ENCODE peak calls at places on chromosomes 6 and 20, in ten cellular contexts. Y is activated CD8-positive, alpha-beta memory T cell treated with anti-CD3 and anti-CD28 coated beads for 48 hours; G is CD4-positive, alpha-beta T cell; I is GM13977; V is Peyer's patch; S is KG1; W is upper lobe of right lung; O is T-helper 2 cell; X is NCI-H2081; C is NCI-H748 treated with DMSO at 0.1 percent for 48 hours. N is an unnamed sample.

GRCh38 chr6:33236852-33237251 is 28.6 kb downstream of the RING1 start:
- DNase-seq in X (no peak), G (no peak), Y (no peak), W (no peak), I (no peak), V (no peak), O (no peak), C (no peak), S (no peak), N (no peak)

GRCh38 chr6:169172435-169172834 is 81.2 kb downstream of the THBS2 start:
- DNase-seq in X (no peak), S (no peak), V (no peak), O (no peak), Y (no peak), I (no peak), C (no peak), W (no peak), G (no peak), N (peak)

GRCh38 chr6:109165392-109165964 is 70.2 kb downstream of the CEP57L1 start:
- DNase-seq in V (no peak), S (no peak), Y (no peak), O (no peak), X (no peak), W (no peak), G (no peak), I (no peak), C (peak), N (peak)

GRCh38 chr6:149948616-149949015 is 6.8 kb downstream of the ULBP2 start:
- DNase-seq in O (no peak), X (no peak), V (no peak), S (no peak), C (no peak), W (no peak), G (no peak), I (no peak), Y (no peak), N (no peak)

GRCh38 chr6:20575125-20575524 is 40.9 kb downstream of the CDKAL1 start:
- DNase-seq in I (no peak), G (no peak), W (no peak), V (no peak), X (no peak), C (peak), S (no peak), O (no peak), Y (no peak), N (no peak)

GRCh38 chr6:85126448-85127178 is 323.3 kb upstream of the NT5E start:
- DNase-seq in C (peak), I (peak), V (no peak), X (no peak), S (no peak), Y (no peak), O (no peak), G (no peak), W (no peak), N (peak)

GRCh38 chr20:9457055-9457454 is 57.3 kb upstream of the LAMP5 start:
- DNase-seq in V (no peak), S (no peak), G (no peak), O (no peak), W (no peak), Y (no peak), I (no peak), C (no peak), X (no peak), N (no peak)

GRCh38 chr20:20548527-20549266 is 163.7 kb downstream of the RALGAPA2 start:
- DNase-seq in G (no peak), C (peak), O (no peak), W (no peak), X (peak), I (no peak), V (no peak), S (no peak), Y (no peak), N (no peak)

GRCh38 chr6:25218346-25218745 is 60.8 kb upstream of the CARMIL1 start:
- DNase-seq in S (no peak), G (no peak), I (no peak), V (no peak), Y (no peak), W (no peak), X (peak), O (no peak), C (peak), N (no peak)

GRCh38 chr20:64079273-64080012 is at the start of gene RGS19:
- DNase-seq in Y (peak), S (peak), W (peak), G (peak), C (peak), V (peak), I (peak), O (peak), X (peak), N (peak)

GRCh38 chr6:44058617-44059358 is 68.5 kb downstream of the MRPL14 start:
- DNase-seq in W (peak), V (no peak), I (peak), G (no peak), S (no peak), O (no peak), X (no peak), C (no peak), Y (no peak), N (peak)

GRCh38 chr6:125041740-125042459 is 79.7 kb downstream of the RNF217 start:
- DNase-seq in C (no peak), Y (no peak), X (no peak), S (no peak), W (no peak), V (no peak), O (no peak), G (no peak), I (no peak), N (peak)

GRCh38 chr6:35082733-35083403 is 58.3 kb downstream of the TCP11 start:
- DNase-seq in I (no peak), X (no peak), V (peak), G (no peak), C (no peak), Y (no peak), O (no peak), S (no peak), W (peak), N (no peak)

GRCh38 chr6:163790296-163790840 is 375.9 kb downstream of the QKI start:
- DNase-seq in G (no peak), V (no peak), Y (no peak), C (no peak), I (no peak), X (no peak), O (no peak), S (no peak), W (no peak), N (peak)

GRCh38 chr6:3796396-3796795 is 44.9 kb upstream of the PXDC1 start:
- DNase-seq in G (no peak), X (peak), C (peak), W (no peak), S (no peak), V (no peak), O (no peak), Y (no peak), I (no peak), N (no peak)

GRCh38 chr20:63497138-63497945 is 1.5 kb downstream of the EEF1A2 start:
- DNase-seq in V (no peak), S (no peak), G (no peak), W (peak), C (no peak), O (no peak), I (no peak), X (no peak), Y (no peak), N (no peak)

GRCh38 chr6:91824346-91824745 is 1237.5 kb upstream of the MAP3K7 start:
- DNase-seq in G (no peak), Y (no peak), V (no peak), C (no peak), X (no peak), W (no peak), I (no peak), O (no peak), S (no peak), N (no peak)

GRCh38 chr6:7085911-7086310 is 21.9 kb upstream of the RREB1 start:
- DNase-seq in C (no peak), I (no peak), O (no peak), G (no peak), W (no peak), Y (no peak), S (no peak), X (no peak), V (no peak), N (peak)

GRCh38 chr20:38652995-38653394 is 51.4 kb downstream of the ARHGAP40 start:
- DNase-seq in Y (no peak), W (no peak), C (no peak), I (no peak), S (no peak), G (no peak), V (no peak), X (no peak), O (no peak), N (no peak)

GRCh38 chr20:7689151-7689550 is 251.1 kb downstream of the HAO1 start:
- DNase-seq in X (no peak), S (no peak), C (no peak), I (no peak), V (no peak), W (no peak), Y (no peak), O (no peak), G (no peak), N (no peak)

GRCh38 chr6:24614048-24614420 is 32.0 kb downstream of the KIAA0319 start:
- DNase-seq in I (no peak), S (no peak), X (no peak), G (no peak), O (no peak), W (no peak), Y (no peak), V (no peak), C (no peak), N (no peak)

GRCh38 chr20:59253779-59254319 is 46.6 kb upstream of the EDN3 start:
- DNase-seq in V (no peak), Y (no peak), I (no peak), C (no peak), O (no peak), G (peak), W (no peak), S (peak), X (no peak), N (no peak)

GRCh38 chr6:92180090-92180489 is 1239.3 kb downstream of the EPHA7 start:
- DNase-seq in W (no peak), I (no peak), C (no peak), V (no peak), G (no peak), Y (no peak), S (no peak), X (no peak), O (no peak), N (no peak)

GRCh38 chr20:25282034-25282781 is 34.3 kb downstream of the PYGB start:
- DNase-seq in C (no peak), G (peak), W (peak), S (no peak), Y (no peak), O (no peak), I (no peak), V (peak), X (no peak), N (no peak)

GRCh38 chr20:4052554-4052953 is 37.2 kb upstream of the RNF24 start:
- DNase-seq in X (no peak), G (no peak), Y (no peak), I (no peak), O (no peak), S (no peak), C (no peak), W (no peak), V (no peak), N (no peak)

GRCh38 chr20:57957397-57958049 is 247.7 kb upstream of the PMEPA1 start:
- DNase-seq in S (no peak), O (no peak), X (no peak), V (no peak), I (no peak), G (no peak), Y (no peak), C (no peak), W (no peak), N (peak)

GRCh38 chr6:74598473-74599393 is 607.1 kb downstream of the COL12A1 start:
- DNase-seq in V (no peak), O (no peak), G (no peak), C (no peak), I (peak), S (no peak), X (no peak), W (no peak), Y (no peak), N (peak)

N was measured in EL.